ENCODE peak calls at places on chromosomes 3 and 15, in five cellular contexts. R is activated T-helper 1 cell treated with anti-CD3 and anti-CD28 coated beads, Interleukin-2, amount 50 U/mL, for 16 hours; O is Ammon's horn; M is activated naive CD4-positive, alpha-beta T cell treated with anti-CD3 and anti-CD28 coated beads, Interleukin-2, amount 10 ng/mL, durations not matched to agents 7 days and 5 days; U is stimulated activated CD8-positive, alpha-beta memory T cell treated with anti-CD3 and anti-CD28 coated beads, Interleukin-15, amount 100 ng/mL, for 24 hours. T is an unnamed sample.

GRCh38 chr3:183695569-183696364 is 1.8 kb upstream of the YEATS2 start:
- DNase-seq in R (no peak), O (no peak), M (no peak), U (no peak), T (no peak)

GRCh38 chr3:1506090-1506489 is 413.3 kb downstream of the CNTN6 start:
- DNase-seq in R (no peak), O (no peak), M (no peak), U (no peak), T (no peak)

GRCh38 chr3:146177072-146177936 is 16.3 kb upstream of the PLOD2 start:
- DNase-seq in R (no peak), O (no peak), M (no peak), U (no peak), T (no peak)

GRCh38 chr15:78223396-78224023 is 10.9 kb downstream of the ACSBG1 start:
- DNase-seq in R (no peak), O (no peak), M (no peak), U (no peak), T (no peak)

GRCh38 chr3:48440590-48440958 is 517 bp downstream of the TMA7 start:
- DNase-seq in R (no peak), O (no peak), M (no peak), U (no peak), T (no peak)

GRCh38 chr15:69604050-69604378 is 151.4 kb downstream of the RPLP1 start:
- DNase-seq in R (no peak), O (no peak), M (no peak), U (no peak), T (no peak)

GRCh38 chr15:80645494-80646065 is 49.5 kb upstream of the ABHD17C start:
- DNase-seq in R (no peak), O (no peak), M (no peak), U (no peak), T (no peak)

GRCh38 chr15:36499751-36500389 is 79.6 kb upstream of the CDIN1 start:
- DNase-seq in R (no peak), O (no peak), M (no peak), U (no peak), T (no peak)

GRCh38 chr15:75065467-75065850 is 42.1 kb downstream of the PPCDC start:
- DNase-seq in R (no peak), O (no peak), M (peak), U (no peak), T (no peak)

GRCh38 chr3:179233043-179233442 is 17.9 kb downstream of the KCNMB3 start:
- DNase-seq in R (no peak), O (no peak), M (no peak), U (no peak), T (no peak)

GRCh38 chr3:126356373-126357298 is 572 bp downstream of the KLF15 start:
- DNase-seq in R (no peak), O (peak), M (peak), U (no peak), T (no peak)